ENCODE peak calls at places on chromosome 14, in eight cellular contexts. P is upper lobe of right lung; L is cardiac muscle cell; V is pancreas; M is astrocyte of the spinal cord; E is right cardiac atrium; T is CD8-positive, alpha-beta T cell; U is A549. D is an unnamed sample.

GRCh38 chr14:82447586-82447985 is 913.9 kb upstream of the SEL1L start:
- DNase-seq in P (no peak), L (no peak), V (no peak), M (no peak), E (no peak), T (no peak), U (no peak), D (no peak)

GRCh38 chr14:84523746-84524145 is 1006.2 kb upstream of the FLRT2 start:
- DNase-seq in P (no peak), L (no peak), V (no peak), M (no peak), E (no peak), T (no peak), U (no peak), D (no peak)

GRCh38 chr14:70789961-70790360 is 19.4 kb downstream of the MAP3K9 start:
- DNase-seq in P (no peak), L (no peak), V (no peak), M (no peak), E (no peak), T (no peak), U (no peak), D (peak)

GRCh38 chr14:33805593-33805992 is 145.3 kb downstream of the EGLN3 start:
- DNase-seq in P (no peak), L (no peak), V (no peak), M (no peak), E (no peak), T (no peak), U (no peak), D (no peak)

GRCh38 chr14:72033331-72033730 is 101.1 kb downstream of the RGS6 start:
- DNase-seq in P (no peak), L (no peak), V (no peak), M (no peak), E (no peak), T (no peak), U (no peak), D (no peak)

GRCh38 chr14:61608245-61609142 is 86.8 kb upstream of the HIF1A start:
- DNase-seq in P (no peak), L (peak), V (no peak), M (peak), E (no peak), T (no peak), U (no peak), D (no peak)

GRCh38 chr14:61511558-61511924 is 183.8 kb upstream of the HIF1A start:
- DNase-seq in P (peak), L (no peak), V (no peak), M (no peak), E (no peak), T (no peak), U (no peak), D (peak)

GRCh38 chr14:28651148-28651547 is 115.4 kb upstream of the FOXG1 start:
- DNase-seq in P (no peak), L (no peak), V (no peak), M (peak), E (no peak), T (no peak), U (no peak), D (peak)

GRCh38 chr14:63212776-63213500 is 8.7 kb downstream of the RHOJ start:
- DNase-seq in P (no peak), L (no peak), V (no peak), M (no peak), E (no peak), T (no peak), U (no peak), D (no peak)

GRCh38 chr14:96069421-96069820 is 30.3 kb downstream of the C14orf132 start:
- DNase-seq in P (no peak), L (no peak), V (peak), M (no peak), E (no peak), T (no peak), U (no peak), D (no peak)

DNA sequence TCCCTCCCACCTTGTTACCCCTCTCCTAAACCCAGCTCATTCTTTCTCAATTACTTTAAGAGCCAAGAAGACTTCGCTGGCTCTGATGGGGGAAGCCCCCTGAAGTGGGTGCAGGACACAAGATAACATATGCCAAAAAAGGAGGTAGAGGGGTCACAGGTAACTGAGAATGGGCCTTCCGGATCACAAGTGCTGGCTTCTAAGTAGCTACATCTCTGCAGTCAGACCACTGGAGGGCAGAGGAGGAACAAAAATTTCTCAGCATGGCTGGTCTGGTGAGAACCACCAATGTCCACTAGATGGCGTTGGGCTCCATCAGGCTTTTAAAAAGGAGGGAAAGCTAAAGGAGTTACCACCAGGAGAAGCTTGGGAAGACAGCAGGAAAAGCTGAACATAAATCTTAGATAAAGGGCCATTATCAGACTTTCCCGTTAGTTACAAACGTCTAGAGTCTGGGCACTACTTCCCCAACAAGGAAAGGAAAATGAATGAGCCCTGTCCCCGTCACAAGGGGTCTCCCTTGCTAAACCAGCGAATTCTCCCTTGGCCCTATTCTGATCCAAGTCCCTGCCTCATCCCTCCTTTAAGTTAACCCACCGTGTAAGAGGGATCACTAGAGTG is 11.6 kb upstream of the CDH24 start:
- DNase-seq in P (no peak), L (peak), V (no peak), M (peak), E (peak), T (peak), U (peak), D (peak)
- H3K4me3 ChIP-seq in P (no peak), L (no peak), V (no peak), M (peak), E (no peak), T (no peak), U (no peak), D (no peak)

GRCh38 chr14:39762576-39763401 is 330.6 kb upstream of the FBXO33 start:
- DNase-seq in P (no peak), L (peak), V (no peak), M (no peak), E (no peak), T (no peak), U (no peak), D (no peak)
- H3K4me3 ChIP-seq in P (no peak), L (no peak), V (no peak), M (no peak), E (no peak), T (no peak), U (no peak), D (no peak)

GRCh38 chr14:69133206-69134125 is 19.5 kb downstream of the DCAF5 start:
- DNase-seq in P (no peak), L (peak), V (no peak), M (peak), E (no peak), T (no peak), U (peak), D (peak)
- H3K4me3 ChIP-seq in P (no peak), L (no peak), V (no peak), M (no peak), E (no peak), T (no peak), U (no peak), D (no peak)

DNA sequence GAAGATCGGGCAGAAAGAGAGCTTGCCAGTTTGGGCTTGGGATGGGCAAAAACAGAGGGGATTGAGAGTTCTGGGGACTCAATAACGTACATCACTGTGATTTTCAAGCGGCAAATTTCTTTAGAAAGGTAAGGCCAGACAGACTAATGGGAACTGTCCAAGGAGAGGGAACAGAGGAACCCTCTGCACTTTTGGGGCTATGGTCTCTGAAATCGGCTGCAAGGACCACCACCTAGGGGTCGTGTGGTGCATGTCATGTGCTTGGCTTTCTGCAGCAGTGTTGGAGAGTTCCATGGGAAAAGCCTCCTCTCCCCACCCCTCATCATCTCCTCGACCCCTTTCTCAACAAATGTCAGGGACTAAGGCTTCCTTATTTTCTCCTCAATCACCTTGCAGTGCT is 79.6 kb downstream of the PPM1A start:
- DNase-seq in P (no peak), L (no peak), V (no peak), M (no peak), E (no peak), T (no peak), U (no peak), D (no peak)
- H3K4me3 ChIP-seq in P (no peak), L (no peak), V (no peak), M (no peak), E (no peak), T (no peak), U (no peak), D (no peak)

DNA sequence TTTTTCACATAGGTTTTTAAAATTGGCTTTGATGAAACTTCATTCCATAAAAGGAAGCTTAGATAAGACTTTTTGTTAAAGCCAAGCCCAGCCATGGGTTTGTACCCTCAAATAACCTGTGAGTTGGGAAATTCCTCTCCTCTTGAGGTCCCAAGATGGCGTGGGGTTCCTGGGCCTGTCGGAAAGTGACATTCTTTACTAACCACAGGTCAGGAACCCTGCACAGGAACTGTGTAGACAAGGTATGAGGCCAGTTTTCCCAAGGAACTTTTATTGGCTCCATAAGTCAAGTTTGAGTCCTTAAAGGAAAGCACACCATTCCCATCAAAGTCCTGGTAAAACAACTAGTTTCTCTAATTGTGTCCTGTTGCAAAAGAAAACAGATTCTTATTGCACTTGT is 65.0 kb upstream of the AMN start:
- DNase-seq in P (no peak), L (peak), V (no peak), M (no peak), E (no peak), T (no peak), U (no peak), D (no peak)
- H3K4me3 ChIP-seq in P (no peak), L (no peak), V (no peak), M (no peak), E (no peak), T (no peak), U (no peak), D (no peak)

GRCh38 chr14:74697543-74697942 is 15.3 kb downstream of the AREL1 start:
- DNase-seq in P (no peak), L (peak), V (no peak), M (peak), E (no peak), T (no peak), U (no peak), D (peak)

GRCh38 chr14:74698894-74699293 is 14.0 kb downstream of the AREL1 start:
- DNase-seq in P (no peak), L (no peak), V (no peak), M (no peak), E (no peak), T (no peak), U (no peak), D (peak)

GRCh38 chr14:74697976-74698375 is 14.9 kb downstream of the AREL1 start:
- DNase-seq in P (no peak), L (no peak), V (no peak), M (no peak), E (no peak), T (no peak), U (no peak), D (no peak)

GRCh38 chr14:74695406-74695805 is 17.5 kb downstream of the AREL1 start:
- DNase-seq in P (no peak), L (no peak), V (no peak), M (no peak), E (no peak), T (no peak), U (no peak), D (no peak)

DNA sequence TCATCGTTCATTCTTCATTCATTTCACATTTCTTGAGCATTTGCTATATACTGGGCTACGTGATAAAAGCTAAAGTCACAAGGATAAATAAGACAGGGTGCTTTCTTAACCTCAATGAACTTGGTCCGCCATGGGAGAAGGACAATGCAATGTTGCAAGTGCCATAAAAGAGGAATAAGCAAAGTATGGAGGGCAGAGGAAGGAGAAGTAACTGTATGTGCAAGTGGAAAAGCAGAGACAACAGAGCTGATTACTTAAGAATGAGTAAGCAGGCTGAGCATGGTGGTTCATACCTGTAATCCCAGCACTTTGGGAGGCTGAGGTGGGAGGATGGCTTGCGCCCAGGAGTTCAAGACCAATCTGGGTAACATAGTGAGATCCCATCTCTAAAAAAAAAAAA is 14.4 kb downstream of the AREL1 start:
- DNase-seq in P (no peak), L (no peak), V (no peak), M (no peak), E (no peak), T (no peak), U (no peak), D (peak)
- H3K4me3 ChIP-seq in P (no peak), L (no peak), V (no peak), M (no peak), E (no peak), T (no peak), U (no peak), D (no peak)

GRCh38 chr14:49982082-49982481 is 89.2 kb downstream of the ARF6 start:
- DNase-seq in P (no peak), L (peak), V (no peak), M (no peak), E (no peak), T (no peak), U (no peak), D (no peak)

GRCh38 chr14:49980027-49980426 is 87.1 kb downstream of the ARF6 start:
- DNase-seq in P (no peak), L (no peak), V (no peak), M (no peak), E (no peak), T (no peak), U (no peak), D (no peak)

GRCh38 chr14:49986344-49987014 is 93.6 kb downstream of the ARF6 start:
- DNase-seq in P (no peak), L (peak), V (no peak), M (peak), E (no peak), T (no peak), U (no peak), D (no peak)

GRCh38 chr14:49984419-49984818 is 91.5 kb downstream of the ARF6 start:
- DNase-seq in P (no peak), L (no peak), V (no peak), M (peak), E (no peak), T (no peak), U (no peak), D (no peak)

GRCh38 chr14:49982522-49982951 is 89.7 kb downstream of the ARF6 start:
- DNase-seq in P (no peak), L (peak), V (no peak), M (peak), E (no peak), T (no peak), U (peak), D (no peak)
- H3K4me3 ChIP-seq in P (peak), L (no peak), V (no peak), M (no peak), E (no peak), T (no peak), U (peak), D (no peak)

DNA sequence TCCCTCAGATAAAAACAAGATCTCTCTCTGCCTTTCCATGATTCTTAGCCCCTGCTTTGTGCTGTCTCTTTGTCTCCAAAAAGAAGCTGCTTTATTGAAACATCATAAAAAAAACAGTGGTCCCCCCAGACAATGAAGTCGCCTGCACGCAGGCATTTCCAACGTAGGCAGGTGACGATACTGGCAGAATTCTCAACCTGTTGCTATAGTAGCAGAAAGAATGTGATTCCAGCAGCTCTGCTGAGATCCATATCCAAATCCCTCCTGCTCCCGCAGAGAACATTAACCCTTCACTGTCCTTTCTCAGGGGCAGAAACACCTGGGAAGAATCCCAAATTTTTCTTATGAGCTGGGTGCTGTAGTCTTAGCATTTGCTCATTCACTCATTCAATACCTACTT is 84.8 kb downstream of the STON2 start:
- DNase-seq in P (no peak), L (no peak), V (no peak), M (no peak), E (no peak), T (no peak), U (no peak), D (no peak)
- H3K4me3 ChIP-seq in P (no peak), L (no peak), V (no peak), M (no peak), E (no peak), T (no peak), U (no peak), D (no peak)

DNA sequence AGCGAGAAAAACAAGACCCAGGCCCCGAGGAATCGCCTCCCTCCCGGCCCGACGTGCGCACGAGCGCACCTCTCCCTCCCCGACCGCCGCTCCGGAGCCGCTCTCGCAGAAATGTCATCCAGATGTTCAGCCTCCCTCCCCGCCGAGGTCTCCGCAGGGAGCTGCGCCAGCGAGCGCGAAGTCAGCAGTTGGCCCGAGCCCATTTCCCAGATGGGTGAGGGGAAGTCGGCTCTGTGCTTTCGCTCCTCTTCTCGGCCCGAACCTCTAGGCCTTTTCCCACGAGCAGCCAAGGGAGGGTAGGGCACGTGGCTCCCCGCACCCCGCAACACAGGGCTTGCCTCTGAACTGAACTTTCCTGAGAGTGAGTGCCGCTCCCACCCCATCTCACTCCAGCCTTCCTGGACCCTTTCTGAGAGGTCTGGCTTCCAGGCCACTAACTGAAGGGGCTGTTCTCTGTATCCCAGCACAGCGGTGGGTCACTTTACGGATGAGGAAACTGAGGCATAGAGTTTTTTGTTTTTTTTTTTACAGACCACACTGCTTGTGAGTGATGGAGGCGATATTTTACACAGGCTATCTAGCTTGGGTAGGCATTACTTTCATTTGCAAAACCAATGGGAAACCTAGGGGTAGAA is 1.0 kb upstream of the TGFB3 start:
- DNase-seq in P (peak), L (peak), V (peak), M (peak), E (peak), T (no peak), U (peak), D (peak)
- H3K4me3 ChIP-seq in P (peak), L (peak), V (peak), M (peak), E (peak), T (peak), U (peak), D (peak)

GRCh38 chr14:100067971-100068959 is 3.0 kb downstream of the EVL start:
- DNase-seq in P (peak), L (peak), V (no peak), M (no peak), E (peak), T (peak), U (no peak), D (peak)
- H3K4me3 ChIP-seq in P (peak), L (no peak), V (no peak), M (no peak), E (no peak), T (peak), U (no peak), D (no peak)